ENCODE peak calls at places on chromosome 20, in five cellular contexts. I is HAP-1, A is activated B cell treated with CpG ODN at 0.5 μM for 24 hours, V is T-cell, M is NB4. L is an unnamed sample.

GRCh38 chr20:50844430-50845100 is 49.7 kb downstream of the BCAS4 start:
- DNase-seq in I (no peak), A (peak), V (no peak), M (peak), L (no peak)

GRCh38 chr20:17568972-17569471 is 853 bp upstream of the DSTN start:
- DNase-seq in I (peak), A (no peak), V (no peak), M (no peak), L (peak)

GRCh38 chr20:33674294-33675126 is at the start of gene NECAB3:
- DNase-seq in I (peak), A (peak), V (no peak), M (peak), L (no peak)

GRCh38 chr20:63553933-63554290 is at the start of gene FNDC11:
- DNase-seq in I (peak), A (peak), V (peak), M (no peak), L (no peak)

GRCh38 chr20:41178495-41178894 is 41.2 kb downstream of the PLCG1 start:
- DNase-seq in I (peak), A (no peak), V (no peak), M (no peak), L (no peak)

GRCh38 chr20:34472246-34472925 is 43.8 kb upstream of the DYNLRB1 start:
- DNase-seq in I (no peak), A (no peak), V (no peak), M (peak), L (no peak)

GRCh38 chr20:63381781-63382431 is 20.8 kb upstream of the CHRNA4 start:
- DNase-seq in I (peak), A (peak), V (peak), M (peak), L (no peak)

GRCh38 chr20:37194616-37195015 is 15.3 kb upstream of the MROH8 start:
- DNase-seq in I (no peak), A (no peak), V (no peak), M (no peak), L (no peak)

GRCh38 chr20:24379116-24379927 is 90.1 kb upstream of the SYNDIG1 start:
- DNase-seq in I (no peak), A (no peak), V (no peak), M (no peak), L (no peak)

GRCh38 chr20:62445553-62446340 is 18.4 kb upstream of the RBBP8NL start:
- DNase-seq in I (no peak), A (no peak), V (no peak), M (no peak), L (no peak)

GRCh38 chr20:9059931-9060330 is 9.0 kb upstream of the PLCB4 start:
- DNase-seq in I (no peak), A (no peak), V (no peak), M (no peak), L (no peak)

GRCh38 chr20:1844723-1845523 is 50.3 kb upstream of the SIRPA start:
- DNase-seq in I (no peak), A (peak), V (no peak), M (peak), L (no peak)

GRCh38 chr20:59598625-59599310 is 5.6 kb upstream of the PHACTR3 start:
- DNase-seq in I (peak), A (no peak), V (no peak), M (peak), L (peak)

GRCh38 chr20:2353231-2353630 is 27.5 kb upstream of the TGM6 start:
- DNase-seq in I (no peak), A (no peak), V (no peak), M (peak), L (no peak)

GRCh38 chr20:49993301-49993751 is 10.5 kb downstream of the SNAI1 start:
- DNase-seq in I (no peak), A (no peak), V (no peak), M (peak), L (no peak)

GRCh38 chr20:59163641-59164530 is at the start of gene ZNF831:
- DNase-seq in I (no peak), A (no peak), V (peak), M (peak), L (no peak)

GRCh38 chr20:36070451-36070850 is 84.1 kb upstream of the EPB41L1 start:
- DNase-seq in I (no peak), A (no peak), V (no peak), M (no peak), L (no peak)

GRCh38 chr20:22744341-22745193 is 160.2 kb upstream of the FOXA2 start:
- DNase-seq in I (no peak), A (no peak), V (no peak), M (no peak), L (no peak)

GRCh38 chr20:34781250-34781649 is 44.2 kb downstream of the NCOA6 start:
- DNase-seq in I (no peak), A (no peak), V (no peak), M (no peak), L (no peak)

GRCh38 chr20:56691325-56691990 is 62.4 kb downstream of the TFAP2C start:
- DNase-seq in I (no peak), A (no peak), V (no peak), M (no peak), L (no peak)

GRCh38 chr20:21336455-21337151 is 33.5 kb downstream of the XRN2 start:
- DNase-seq in I (no peak), A (no peak), V (no peak), M (no peak), L (no peak)

GRCh38 chr20:58231678-58232077 is 3.2 kb upstream of the ANKRD60 start:
- DNase-seq in I (no peak), A (no peak), V (no peak), M (no peak), L (no peak)

GRCh38 chr20:33992145-33992922 is 1.4 kb upstream of the RALY start:
- DNase-seq in I (no peak), A (no peak), V (no peak), M (no peak), L (no peak)

GRCh38 chr20:45138451-45139300 is 14.4 kb upstream of the WFDC12 start:
- DNase-seq in I (peak), A (peak), V (peak), M (peak), L (peak)

GRCh38 chr20:19918965-19919329 is 98.2 kb upstream of the NAA20 start:
- DNase-seq in I (no peak), A (no peak), V (no peak), M (no peak), L (no peak)

GRCh38 chr20:50425076-50425475 is 85.1 kb upstream of the PTPN1 start:
- DNase-seq in I (peak), A (no peak), V (no peak), M (peak), L (no peak)

GRCh38 chr20:50392138-50392866 is 117.9 kb upstream of the PTPN1 start:
- DNase-seq in I (no peak), A (no peak), V (no peak), M (no peak), L (no peak)

GRCh38 chr20:54535045-54535444 is 59.7 kb downstream of the DOK5 start:
- DNase-seq in I (no peak), A (no peak), V (no peak), M (no peak), L (no peak)

GRCh38 chr20:24698706-24699206 is 229.3 kb downstream of the SYNDIG1 start:
- DNase-seq in I (no peak), A (no peak), V (no peak), M (no peak), L (no peak)

GRCh38 chr20:58719258-58719657 is 26.7 kb downstream of the NPEPL1 start:
- DNase-seq in I (no peak), A (no peak), V (no peak), M (peak), L (no peak)

GRCh38 chr20:35009665-35010328 is 54.1 kb downstream of the MYH7B start:
- DNase-seq in I (no peak), A (no peak), V (no peak), M (no peak), L (no peak)

L was measured in NT2/D1.